ENCODE peak calls at places on chromosomes 3 and 15, in four cellular contexts. B is H1, Z is GM12878, X is K562. H is an unnamed sample.

GRCh38 chr3:190458040-190458439 is 8.3 kb upstream of the TMEM207 start:
- DNase-seq in B (no peak), X (no peak), Z (no peak), H (no peak)

GRCh38 chr15:28989239-28989830 is 103.6 kb downstream of the APBA2 start:
- DNase-seq in Z (no peak), B (no peak), X (peak; percentile 61), H (no peak)

GRCh38 chr3:13891492-13892073 is 11.7 kb upstream of the WNT7A start:
- DNase-seq in B (peak; percentile 45), X (peak; percentile 53), Z (no peak), H (no peak)

GRCh38 chr3:5006755-5007202 is 27.5 kb downstream of the BHLHE40 start:
- DNase-seq in Z (peak; percentile 95), X (no peak), B (no peak), H (no peak)

GRCh38 chr3:52428151-52429005 is 16.5 kb downstream of the SEMA3G start:
- DNase-seq in Z (no peak), B (no peak), X (no peak), H (peak; percentile 76)

GRCh38 chr3:104886220-104886995 is 480.3 kb upstream of the ALCAM start:
- DNase-seq in B (no peak), Z (no peak), X (no peak), H (no peak)

GRCh38 chr3:178514411-178514800 is 21.8 kb upstream of the KCNMB2 start:
- DNase-seq in Z (no peak), X (no peak), B (no peak), H (no peak)

GRCh38 chr15:71252036-71252898 is 137.0 kb downstream of the THSD4 start:
- DNase-seq in X (no peak), Z (no peak), B (no peak), H (no peak)

GRCh38 chr3:105944281-105944680 is 75.5 kb upstream of the CBLB start:
- DNase-seq in B (no peak), Z (no peak), X (no peak), H (no peak)

GRCh38 chr3:183895774-183896173 is 11.1 kb upstream of the PARL start:
- DNase-seq in B (no peak), X (peak; percentile 4), Z (no peak), H (no peak)

GRCh38 chr3:102124301-102125158 is 275.2 kb downstream of the NFKBIZ start:
- DNase-seq in X (no peak), Z (no peak), B (no peak), H (no peak)

GRCh38 chr3:126661532-126661931 is 6.6 kb upstream of the TXNRD3 start:
- DNase-seq in B (no peak), X (no peak), Z (no peak), H (no peak)

GRCh38 chr3:8759038-8759755 is 10.2 kb downstream of the OXTR start:
- DNase-seq in B (no peak), Z (no peak), X (no peak), H (no peak)

GRCh38 chr3:189664311-189664710 is 33.1 kb downstream of the TP63 start:
- DNase-seq in X (no peak), B (no peak), Z (no peak), H (no peak)

GRCh38 chr3:11240496-11240895 is 31.7 kb upstream of the ATG7 start:
- DNase-seq in B (no peak), Z (no peak), X (no peak), H (no peak)

GRCh38 chr3:169147246-169148008 is 516.1 kb downstream of the MECOM start:
- DNase-seq in Z (no peak), X (peak; percentile 78), B (peak; percentile 76), H (no peak)

GRCh38 chr3:55485208-55485791 is 1.8 kb downstream of the WNT5A start:
- DNase-seq in Z (peak; percentile 32), X (peak; percentile 65), B (peak; percentile 89), H (peak; percentile 24)

GRCh38 chr3:117149577-117149976 is 440.0 kb downstream of the TUSC7 start:
- DNase-seq in Z (no peak), B (no peak), X (no peak), H (no peak)
- H3K9ac ChIP-seq in Z (no peak overlapping the region), B (no peak overlapping the region), X (no peak overlapping the region), H (no peak overlapping the region)

DNA sequence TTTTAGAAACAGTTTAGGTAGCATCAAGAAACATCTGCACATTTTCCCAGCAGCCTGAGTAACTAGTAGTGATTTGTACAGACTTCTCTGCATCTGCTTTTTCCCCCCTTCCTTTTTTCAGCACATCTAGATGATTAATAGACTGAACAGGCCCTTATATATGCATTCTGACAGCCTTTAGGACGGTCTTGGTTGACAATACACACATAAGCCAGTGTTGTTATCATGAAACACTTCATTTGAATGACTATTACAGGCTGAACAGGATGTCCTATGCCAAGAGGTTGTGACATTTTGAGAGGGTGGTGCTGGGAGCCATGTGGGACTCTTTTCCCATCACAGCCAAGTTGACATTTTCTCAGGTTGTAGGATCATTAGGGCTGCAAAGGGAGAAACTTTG is 73.9 kb downstream of the FILIP1L start:
- DNase-seq in X (no peak), B (no peak), Z (no peak), H (no peak)
- TF ChIP-seq POLR2AphosphoS5 in X (no peak), B (no peak), Z (no peak), H (no peak)

GRCh38 chr3:45441570-45442313 is 53.4 kb downstream of the LARS2 start:
- DNase-seq in Z (no peak), B (no peak), X (no peak), H (no peak)
- TF ChIP-seq ATF2 in Z (no peak), B (no peak), X (no peak), H (no peak)

GRCh38 chr15:43104426-43104825 is 1.4 kb downstream of the UBR1 start:
- DNase-seq in B (no peak), Z (no peak), X (peak; percentile 20), H (peak; percentile 20)
- H3K9ac ChIP-seq in B (no peak overlapping the region), Z (peak overlapping the region; percentile 23), X (peak overlapping the region; percentile 90), H (peak overlapping the region; percentile 82)

DNA sequence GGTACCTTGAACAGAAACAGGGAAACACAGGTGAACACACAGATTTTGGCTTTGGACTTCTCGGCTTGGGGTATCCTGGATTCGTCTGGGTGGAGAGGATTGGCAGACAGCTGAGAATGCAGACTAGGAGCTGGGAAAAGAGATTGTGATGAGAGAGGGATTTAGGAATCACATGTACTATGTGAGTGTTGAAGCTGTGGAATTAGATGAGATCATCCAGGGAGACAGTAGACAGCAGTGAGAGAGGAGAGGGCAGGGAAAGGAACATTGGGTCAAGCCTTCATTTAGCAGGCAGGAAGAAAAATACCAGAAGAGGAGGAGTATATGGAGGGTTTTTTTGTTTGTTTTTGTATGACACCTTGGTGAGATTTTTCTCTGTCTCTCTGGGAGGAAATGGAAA is 262.1 kb upstream of the TBL1XR1 start:
- DNase-seq in B (no peak), X (no peak), Z (no peak), H (no peak)
- TF ChIP-seq POLR2AphosphoS5 in B (no peak), X (no peak), Z (no peak), H (no peak)

DNA sequence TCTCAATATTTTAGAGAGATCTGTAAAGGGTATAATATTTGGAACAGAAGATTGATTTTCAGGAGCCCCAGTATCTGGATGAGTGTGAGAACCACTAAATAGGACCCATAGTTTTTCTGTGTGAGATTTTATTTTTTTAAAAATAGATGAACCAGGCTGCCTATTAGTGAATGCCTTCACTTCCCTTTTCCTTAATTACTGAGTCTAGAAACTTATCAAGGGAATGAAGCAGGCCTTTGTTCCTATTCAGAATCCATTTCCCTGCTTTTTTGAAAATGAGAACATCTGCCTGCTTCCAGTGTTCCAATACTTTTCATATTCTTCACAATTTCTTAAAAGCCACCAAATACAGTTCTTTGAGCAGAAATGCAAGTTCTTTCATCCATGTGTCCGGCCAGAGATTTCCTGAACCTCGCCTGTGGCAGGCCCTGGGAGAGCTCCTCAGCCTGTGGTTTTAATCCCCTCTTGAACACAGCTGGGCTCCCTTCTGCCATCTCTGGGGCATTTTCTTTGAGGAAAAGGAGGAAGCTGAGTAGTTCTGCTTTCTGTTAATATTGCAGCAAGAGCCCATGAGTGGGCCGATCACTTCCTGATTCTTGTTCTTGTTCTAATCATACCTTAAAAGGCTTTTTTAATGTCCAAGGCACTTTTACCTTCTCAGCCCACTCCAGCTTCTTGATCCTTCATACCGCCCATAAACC is 4.7 kb downstream of the EHD4 start:
- DNase-seq in B (no peak), Z (peak; percentile 45), X (no peak), H (no peak)
- TF ChIP-seq ATF2 in B (no peak), Z (no peak), X (no peak), H (no peak)

GRCh38 chr3:66486646-66487045 is 14.2 kb downstream of the LRIG1 start:
- DNase-seq in Z (no peak), X (no peak), B (no peak), H (no peak)
- H3K9ac ChIP-seq in Z (no peak overlapping the region), X (no peak overlapping the region), B (no peak overlapping the region), H (no peak overlapping the region)

GRCh38 chr3:136195258-136196063 is 674 bp downstream of the MSL2 start:
- DNase-seq in Z (no peak), X (peak; percentile 62), B (peak; percentile 85), H (peak; percentile 61)

GRCh38 chr3:136196064-136196400 is at the start of gene MSL2:
- DNase-seq in B (no peak), X (no peak), Z (no peak), H (no peak)

GRCh38 chr3:136196401-136197158 is 445 bp upstream of the MSL2 start:
- DNase-seq in X (peak; percentile 90), B (peak; percentile 98), Z (peak; percentile 100), H (peak; percentile 98)

GRCh38 chr3:136194409-136195257 is 1.5 kb downstream of the MSL2 start:
- DNase-seq in B (no peak), Z (peak; percentile 24), X (no peak), H (no peak)

GRCh38 chr3:136193273-136194043 is 2.7 kb downstream of the MSL2 start:
- DNase-seq in B (no peak), X (no peak), Z (no peak), H (no peak)
- TF ChIP-seq POLR2AphosphoS5 in B (no peak), X (no peak), Z (no peak), H (no peak)

H was measured in HepG2.